ENCODE peak calls at places on chromosomes 16 and 17, in nine cellular contexts. I is cardiac fibroblast, Q is AG04450, Z is SK-N-SH, W is body of pancreas, V is endodermal cell, M is suprapubic skin, C is uterus, R is brain microvascular endothelial cell. H is an unnamed sample.

GRCh38 chr17:9696279-9697044 is 51.1 kb downstream of the USP43 start:
- DNase-seq in R (no peak), Z (no peak), I (no peak), V (peak), W (no peak), C (no peak), Q (no peak), M (no peak), H (no peak)

GRCh38 chr16:87490091-87490798 is 2.6 kb downstream of the ZCCHC14 start:
- DNase-seq in Z (no peak), R (no peak), V (no peak), W (no peak), C (no peak), Q (no peak), I (no peak), M (no peak), H (no peak)

GRCh38 chr17:63702223-63702577 is 2.3 kb upstream of the LIMD2 start:
- DNase-seq in Q (no peak), V (no peak), C (no peak), Z (no peak), W (no peak), I (no peak), M (peak), R (no peak), H (no peak)

GRCh38 chr16:74045539-74045938 is 251.1 kb upstream of the PSMD7 start:
- DNase-seq in Z (no peak), C (no peak), I (no peak), W (no peak), V (no peak), Q (no peak), M (no peak), R (no peak), H (no peak)

GRCh38 chr17:50534222-50534978 is 1.9 kb downstream of the EPN3 start:
- DNase-seq in V (peak), R (no peak), I (no peak), M (no peak), W (peak), C (no peak), Q (no peak), Z (peak), H (no peak)

GRCh38 chr17:83171661-83172060 is 92.3 kb downstream of the METRNL start:
- DNase-seq in W (peak), V (peak), R (no peak), Q (no peak), I (no peak), C (no peak), M (no peak), Z (peak), H (no peak)

GRCh38 chr16:85944572-85945423 is 45.8 kb downstream of the IRF8 start:
- DNase-seq in M (no peak), Z (no peak), I (no peak), R (no peak), V (no peak), W (no peak), C (no peak), Q (no peak), H (no peak)

GRCh38 chr17:74442670-74443515 is 11.0 kb downstream of the GPRC5C start:
- DNase-seq in I (peak), Q (no peak), W (peak), V (peak), C (peak), Z (peak), R (no peak), M (peak), H (no peak)

GRCh38 chr16:77945126-77945525 is 77.2 kb upstream of the CLEC3A start:
- DNase-seq in V (no peak), W (no peak), Q (no peak), R (no peak), I (no peak), Z (no peak), C (no peak), M (no peak), H (no peak)

GRCh38 chr17:31838641-31839225 is 20.3 kb downstream of the COPRS start:
- DNase-seq in M (no peak), V (no peak), Q (no peak), I (peak), W (no peak), C (no peak), Z (no peak), R (no peak), H (peak)

GRCh38 chr17:7837375-7838290 is 3.6 kb downstream of the KDM6B start:
- DNase-seq in R (no peak), V (no peak), M (no peak), Z (no peak), W (no peak), Q (no peak), C (no peak), I (no peak), H (no peak)

GRCh38 chr17:59848778-59849177 is 44.0 kb downstream of the TUBD1 start:
- DNase-seq in Q (no peak), I (peak), Z (no peak), M (peak), V (no peak), W (peak), R (peak), C (peak), H (peak)

GRCh38 chr16:83954577-83955016 is 1.6 kb downstream of the OSGIN1 start:
- DNase-seq in R (peak), Q (no peak), W (peak), V (peak), Z (no peak), I (peak), C (no peak), M (no peak), H (peak)

GRCh38 chr16:25006504-25007055 is 8.6 kb downstream of the ARHGAP17 start:
- DNase-seq in I (peak), R (peak), Q (no peak), V (no peak), C (no peak), M (peak), Z (peak), W (no peak), H (peak)

GRCh38 chr17:38352245-38353083 is 820 bp downstream of the SOCS7 start:
- DNase-seq in W (peak), M (no peak), I (peak), R (peak), Z (peak), V (peak), Q (no peak), C (peak), H (peak)

GRCh38 chr16:14302031-14302398 is 230.9 kb downstream of the MRTFB start:
- DNase-seq in Z (peak), I (peak), C (peak), R (no peak), Q (no peak), M (no peak), V (peak), W (peak), H (peak)

GRCh38 chr17:15981208-15981607 is 18.3 kb downstream of the ZSWIM7 start:
- DNase-seq in V (no peak), C (no peak), M (no peak), R (no peak), Z (no peak), W (no peak), I (no peak), Q (no peak), H (no peak)

GRCh38 chr17:9020824-9021157 is 519 bp upstream of the NTN1 start:
- DNase-seq in W (no peak), I (no peak), R (no peak), C (no peak), Z (no peak), Q (no peak), M (no peak), V (no peak), H (no peak)

GRCh38 chr17:280901-281300 is 71.7 kb downstream of the RPH3AL start:
- DNase-seq in M (peak), I (no peak), Z (no peak), V (no peak), R (no peak), C (peak), Q (no peak), W (peak), H (no peak)

GRCh38 chr16:80274576-80275191 is 266.1 kb upstream of the DYNLRB2 start:
- DNase-seq in C (no peak), M (no peak), W (no peak), I (peak), R (peak), Q (peak), V (no peak), Z (no peak), H (peak)

GRCh38 chr16:80277182-80277581 is 263.6 kb upstream of the DYNLRB2 start:
- DNase-seq in Q (no peak), W (no peak), R (no peak), C (no peak), M (no peak), I (no peak), Z (no peak), V (peak), H (no peak)

GRCh38 chr16:80273635-80274538 is 266.9 kb upstream of the DYNLRB2 start:
- DNase-seq in V (no peak), W (no peak), Q (peak), C (no peak), Z (no peak), I (peak), R (peak), M (no peak), H (no peak)
- H3K4me3 ChIP-seq in V (no peak), W (no peak), Q (no peak), C (no peak), Z (no peak), I (no peak), R (no peak), M (no peak), H (no peak)

DNA sequence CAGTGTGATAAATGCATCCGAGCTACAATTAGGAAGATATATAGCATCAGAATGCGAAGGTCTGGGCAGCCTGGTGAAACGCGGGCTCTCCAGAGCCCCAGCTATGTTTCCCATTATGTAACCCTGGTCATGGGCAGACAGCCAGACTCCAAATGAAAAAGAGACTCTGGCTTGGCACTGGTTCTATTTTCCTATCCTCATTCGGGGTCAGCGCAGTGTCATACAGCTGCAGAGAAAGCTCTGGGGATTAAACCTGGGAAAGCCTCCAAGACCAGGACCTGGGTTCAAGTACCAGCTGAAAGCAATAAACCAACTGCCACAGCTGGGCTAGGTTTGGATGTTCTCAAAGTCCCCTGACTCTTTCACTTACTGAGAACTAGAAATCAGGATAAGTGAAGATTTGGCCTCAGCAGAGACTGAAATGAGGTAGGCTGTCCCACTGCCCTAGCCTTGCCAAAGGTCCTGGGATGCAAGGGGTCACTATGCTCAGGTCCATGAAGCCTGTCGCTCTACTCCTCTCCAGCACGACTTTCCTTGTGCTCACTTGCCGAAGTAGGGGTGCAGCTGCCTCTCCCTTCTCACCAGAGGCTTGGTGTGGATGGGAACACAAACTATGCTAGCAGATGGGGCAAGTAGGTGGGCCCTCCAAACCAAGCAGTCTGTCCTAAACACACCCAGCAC is 123.8 kb downstream of the SMG6 start:
- DNase-seq in I (peak), R (peak), M (peak), Z (peak), W (peak), C (peak), Q (peak), V (no peak), H (peak)
- H3K4me3 ChIP-seq in I (no peak), R (no peak), M (no peak), Z (no peak), W (no peak), C (no peak), Q (no peak), V (no peak), H (no peak)

GRCh38 chr16:75088226-75088625 is 28.4 kb downstream of the LDHD start:
- DNase-seq in I (no peak), R (no peak), C (no peak), Q (no peak), M (no peak), W (no peak), Z (no peak), V (no peak), H (no peak)
- H3K4me3 ChIP-seq in I (no peak), R (no peak), C (no peak), Q (no peak), M (no peak), W (no peak), Z (no peak), V (no peak), H (no peak)

GRCh38 chr16:81967358-81967757 is 43.9 kb downstream of the SDR42E1 start:
- DNase-seq in Z (no peak), R (no peak), W (no peak), V (no peak), I (no peak), C (no peak), M (no peak), Q (no peak), H (no peak)
- H3K4me3 ChIP-seq in Z (no peak), R (no peak), W (no peak), V (no peak), I (no peak), C (no peak), M (no peak), Q (no peak), H (no peak)

GRCh38 chr16:12646490-12647274 is 157.0 kb downstream of the CPPED1 start:
- DNase-seq in C (peak), Z (peak), V (no peak), M (no peak), R (peak), W (no peak), I (no peak), Q (no peak), H (peak)
- H3K4me3 ChIP-seq in C (no peak), Z (no peak), V (no peak), M (no peak), R (no peak), W (no peak), I (no peak), Q (no peak), H (no peak)

GRCh38 chr16:4850211-4850610 is 2.9 kb downstream of the UBN1 start:
- DNase-seq in R (no peak), V (no peak), C (no peak), M (no peak), Z (peak), W (no peak), I (no peak), Q (no peak), H (peak)
- H3K4me3 ChIP-seq in R (peak), V (peak), C (no peak), M (peak), Z (peak), W (no peak), I (peak), Q (peak), H (no peak)

DNA sequence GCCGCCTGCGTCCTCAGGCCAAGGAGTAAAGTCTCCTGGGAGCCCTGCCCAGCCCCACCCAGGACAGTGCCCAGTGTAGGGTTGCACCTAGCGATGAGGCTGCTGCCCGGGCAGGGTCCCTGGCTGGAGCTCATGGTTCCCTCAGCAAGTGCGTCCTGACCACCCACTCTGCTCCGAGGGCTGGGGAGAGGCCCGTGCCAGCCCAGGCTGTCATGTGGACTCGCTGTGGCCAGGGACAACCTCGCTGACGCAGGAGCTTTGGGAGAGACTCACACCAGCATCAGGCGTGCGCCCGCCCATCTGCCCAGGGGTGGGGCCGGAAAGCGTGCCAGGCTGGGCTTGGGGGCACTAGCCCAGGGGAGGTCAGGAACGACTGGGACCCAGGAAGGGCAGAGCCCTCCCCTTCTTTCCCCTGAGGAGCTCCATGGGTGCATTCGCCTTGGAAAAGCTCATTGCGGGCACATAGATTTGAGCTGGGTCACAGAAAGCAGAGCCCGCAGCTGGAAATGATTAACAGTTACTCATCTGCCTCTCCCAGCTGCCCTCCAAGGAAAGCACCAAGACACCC is 19.7 kb downstream of the DPEP1 start:
- DNase-seq in R (peak), Z (peak), M (no peak), I (peak), Q (no peak), W (no peak), C (no peak), V (no peak), H (peak)
- H3K4me3 ChIP-seq in R (no peak), Z (peak), M (no peak), I (no peak), Q (no peak), W (no peak), C (no peak), V (no peak), H (peak)

GRCh38 chr16:75732871-75733270 is 6.6 kb upstream of the CPHXL start:
- DNase-seq in W (no peak), Z (no peak), Q (no peak), M (no peak), V (no peak), C (no peak), I (no peak), R (no peak), H (no peak)

GRCh38 chr16:75733305-75734141 is 7.2 kb upstream of the CPHXL start:
- DNase-seq in R (peak), V (no peak), W (no peak), M (no peak), Z (no peak), I (peak), Q (peak), C (peak), H (peak)
- H3K4me3 ChIP-seq in R (no peak), V (no peak), W (no peak), M (no peak), Z (peak), I (no peak), Q (peak), C (no peak), H (peak)

GRCh38 chr16:68447721-68448359 is 468 bp downstream of the SMPD3 start:
- DNase-seq in W (no peak), M (no peak), Q (no peak), R (no peak), Z (peak), I (no peak), V (no peak), C (no peak), H (no peak)
- H3K4me3 ChIP-seq in W (peak), M (peak), Q (peak), R (peak), Z (peak), I (peak), V (peak), C (peak), H (peak)

GRCh38 chr16:53209489-53209888 is 154.7 kb downstream of the CHD9 start:
- DNase-seq in C (no peak), W (no peak), I (no peak), Q (no peak), M (no peak), Z (no peak), V (no peak), R (no peak), H (no peak)

GRCh38 chr16:53216798-53217197 is 162.0 kb downstream of the CHD9 start:
- DNase-seq in M (no peak), Z (no peak), Q (no peak), C (no peak), I (no peak), V (no peak), R (no peak), W (no peak), H (no peak)

GRCh38 chr16:53211253-53211652 is 156.5 kb downstream of the CHD9 start:
- DNase-seq in I (no peak), M (no peak), W (no peak), Z (no peak), Q (no peak), C (no peak), V (no peak), R (no peak), H (no peak)

GRCh38 chr16:53213542-53213941 is 158.8 kb downstream of the CHD9 start:
- DNase-seq in Q (no peak), M (no peak), V (no peak), R (no peak), C (no peak), Z (no peak), I (no peak), W (no peak), H (no peak)

GRCh38 chr16:53212899-53213235 is 158.1 kb downstream of the CHD9 start:
- DNase-seq in V (no peak), M (no peak), Q (no peak), C (no peak), W (no peak), R (no peak), Z (no peak), I (peak), H (no peak)
- H3K4me3 ChIP-seq in V (no peak), M (peak), Q (no peak), C (no peak), W (no peak), R (no peak), Z (no peak), I (no peak), H (no peak)